ENCODE peak calls at places on chromosomes 11 and 22, in four cellular contexts. M is GM23248, S is PC-3, K is body of pancreas. E is an unnamed sample.

GRCh38 chr11:10459029-10459970 is 4.2 kb downstream of the AMPD3 start:
- DNase-seq in K (no peak), S (no peak), M (no peak), E (peak; percentile 11)

GRCh38 chr11:102989379-102990047 is 34.0 kb upstream of the MMP13 start:
- DNase-seq in M (peak; percentile 61), S (peak; percentile 60), K (no peak), E (no peak)

GRCh38 chr22:32333141-32333768 is 24.4 kb upstream of the RFPL3 start:
- DNase-seq in K (no peak), S (no peak), M (no peak), E (no peak)

GRCh38 chr11:34468209-34468841 is 29.6 kb downstream of the CAT start:
- DNase-seq in K (peak; percentile 22), S (peak; percentile 81), M (peak; percentile 41), E (no peak)

GRCh38 chr11:92279056-92279455 is 54.4 kb downstream of the FAT3 start:
- DNase-seq in K (no peak), S (no peak), M (no peak), E (no peak)

GRCh38 chr11:94178331-94178730 is 49.7 kb downstream of the PANX1 start:
- DNase-seq in M (no peak), K (no peak), S (no peak), E (no peak)

GRCh38 chr11:71251761-71252433 is 480 bp downstream of the SHANK2 start:
- DNase-seq in M (peak; percentile 26), K (peak; percentile 64), S (peak; percentile 59), E (peak; percentile 13)

GRCh38 chr11:12806113-12806512 is 131.9 kb downstream of the TEAD1 start:
- DNase-seq in K (peak; percentile 47), S (no peak), M (peak; percentile 33), E (no peak)

GRCh38 chr22:23804781-23805291 is 18.1 kb downstream of the SMARCB1 start:
- DNase-seq in K (no peak), M (no peak), S (no peak), E (peak; percentile 75)

GRCh38 chr11:15936011-15936410 is 420.3 kb downstream of the SOX6 start:
- DNase-seq in K (no peak), M (no peak), S (no peak), E (no peak)

GRCh38 chr22:44671742-44672141 is 30.3 kb upstream of the PRR5 start:
- DNase-seq in M (peak; percentile 62), K (no peak), S (no peak), E (peak; percentile 65)

GRCh38 chr22:44583854-44584253 is 85.8 kb upstream of the RTL6 start:
- DNase-seq in S (no peak), K (peak; percentile 5), M (no peak), E (no peak)

GRCh38 chr22:42805016-42805997 is 51.8 kb downstream of the ARFGAP3 start:
- DNase-seq in S (no peak), K (peak; percentile 80), M (no peak), E (no peak)
- H3K4me1 ChIP-seq in S (peaks cover 11% of the 10 kb centered on the region), K (peaks cover 41% of the 10 kb centered on the region), M (no peaks in the 10 kb centered on the region), E (no peaks in the 10 kb centered on the region)

GRCh38 chr22:17773606-17774205 is 563 bp downstream of the BID start:
- DNase-seq in M (peak; percentile 66), K (peak; percentile 52), S (peak; percentile 47), E (peak; percentile 29)

GRCh38 chr22:17772963-17773605 is 1.2 kb downstream of the BID start:
- DNase-seq in K (peak; percentile 16), S (peak; percentile 43), M (peak; percentile 52), E (peak; percentile 37)

GRCh38 chr22:17775781-17776470 is 1.7 kb upstream of the BID start:
- DNase-seq in M (no peak), S (no peak), K (no peak), E (no peak)

GRCh38 chr22:17774206-17774927 is at the start of gene BID:
- DNase-seq in S (peak; percentile 16), K (peak; percentile 11), M (peak; percentile 71), E (peak; percentile 25)

DNA sequence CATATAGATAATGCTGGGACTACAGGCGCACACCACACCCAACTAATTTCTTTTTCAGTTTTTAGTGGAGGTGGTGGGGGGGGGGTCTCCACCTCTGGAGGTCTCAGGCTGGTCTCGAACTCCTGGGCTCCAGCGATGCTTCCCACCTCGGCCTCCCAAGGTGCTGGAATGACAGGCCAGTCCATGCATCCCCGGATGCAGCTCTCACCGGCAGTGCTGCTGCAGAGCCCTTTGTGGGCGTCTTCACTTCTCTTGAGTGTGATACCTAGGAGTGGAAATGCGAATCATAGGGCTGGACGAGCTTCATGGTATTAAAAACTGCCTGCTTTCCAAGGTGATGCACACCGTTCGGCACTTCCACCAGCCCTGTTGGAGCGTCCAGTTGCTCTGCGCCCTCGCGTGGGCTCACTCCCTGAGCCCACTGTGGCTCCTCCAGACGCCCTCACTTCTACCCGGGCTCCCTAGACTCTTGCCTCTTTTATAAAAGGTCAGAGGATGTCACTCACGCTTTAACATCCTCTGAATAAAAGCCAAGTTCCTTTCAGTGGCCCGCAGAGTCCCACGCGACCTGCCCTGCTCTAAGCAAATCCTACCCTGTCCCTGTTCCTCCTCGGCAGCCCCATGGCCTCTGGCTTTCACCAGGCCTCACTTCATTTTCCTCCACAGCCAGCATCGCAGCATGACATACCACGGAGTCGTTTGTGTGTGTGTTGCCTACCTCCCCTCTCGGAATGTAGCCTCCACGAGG is 833 bp upstream of the BID start:
- DNase-seq in K (no peak), S (no peak), M (no peak), E (no peak)
- H3K4me1 ChIP-seq in K (peaks cover 13% of the 10 kb centered on the region), S (peaks cover 19% of the 10 kb centered on the region), M (peaks cover 11% of the 10 kb centered on the region), E (peaks cover 6% of the 10 kb centered on the region)

GRCh38 chr11:83047515-83048225 is 24.0 kb downstream of the RAB30 start:
- DNase-seq in K (no peak), M (no peak), S (no peak), E (no peak)

GRCh38 chr11:83046626-83047172 is 25.0 kb downstream of the RAB30 start:
- DNase-seq in M (peak; percentile 38), S (no peak), K (no peak), E (peak; percentile 15)

GRCh38 chr11:83042966-83043711 is 28.6 kb downstream of the RAB30 start:
- DNase-seq in S (no peak), M (peak; percentile 36), K (no peak), E (peak; percentile 38)

GRCh38 chr11:83039566-83039965 is 32.1 kb downstream of the RAB30 start:
- DNase-seq in K (no peak), M (no peak), S (no peak), E (no peak)

DNA sequence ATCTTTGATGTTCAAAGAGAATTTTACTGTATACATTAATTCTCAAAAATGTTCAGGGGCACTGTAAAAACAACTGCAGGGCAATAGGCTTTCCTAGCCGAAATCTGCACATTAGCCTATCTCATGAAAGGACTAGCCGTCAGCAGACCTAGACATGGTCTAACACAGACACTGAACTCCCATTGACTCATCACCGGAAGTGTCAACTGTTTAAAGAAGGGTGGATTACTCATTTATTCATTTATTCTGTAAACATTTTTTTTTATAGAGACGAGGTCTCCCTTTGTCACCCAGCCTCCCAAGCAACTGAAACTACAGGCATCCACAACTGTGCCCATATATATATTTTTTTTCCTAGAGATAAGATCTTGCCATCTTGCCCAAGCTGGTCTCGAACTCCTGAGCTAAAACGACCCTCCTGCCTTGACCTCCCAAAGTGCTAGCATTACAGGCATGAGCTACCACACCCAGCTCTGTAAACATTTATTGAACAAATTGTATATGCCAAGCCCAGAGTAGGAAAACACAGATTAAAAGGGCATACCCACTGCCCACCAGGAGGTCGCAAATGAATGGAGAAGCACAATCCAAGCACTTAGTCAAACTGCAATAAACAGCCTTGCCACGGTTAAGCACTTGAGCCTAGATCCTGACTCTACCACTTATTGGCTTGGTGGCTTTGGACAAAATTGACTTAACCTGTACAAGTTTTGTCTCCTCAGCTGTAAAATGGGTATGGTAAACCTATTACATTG is 26.6 kb downstream of the RAB30 start:
- DNase-seq in S (peak; percentile 95), M (peak; percentile 92), K (no peak), E (no peak)
- H3K4me1 ChIP-seq in S (peaks cover 45% of the 10 kb centered on the region), M (peaks cover 42% of the 10 kb centered on the region), K (no peaks in the 10 kb centered on the region), E (no peaks in the 10 kb centered on the region)

GRCh38 chr11:75024764-75025211 is 36.1 kb downstream of the NEU3 start:
- DNase-seq in S (no peak), M (no peak), K (no peak), E (no peak)
- H3K4me1 ChIP-seq in S (no peaks in the 10 kb centered on the region), M (no peaks in the 10 kb centered on the region), K (peaks cover 8% of the 10 kb centered on the region), E (no peaks in the 10 kb centered on the region)

DNA sequence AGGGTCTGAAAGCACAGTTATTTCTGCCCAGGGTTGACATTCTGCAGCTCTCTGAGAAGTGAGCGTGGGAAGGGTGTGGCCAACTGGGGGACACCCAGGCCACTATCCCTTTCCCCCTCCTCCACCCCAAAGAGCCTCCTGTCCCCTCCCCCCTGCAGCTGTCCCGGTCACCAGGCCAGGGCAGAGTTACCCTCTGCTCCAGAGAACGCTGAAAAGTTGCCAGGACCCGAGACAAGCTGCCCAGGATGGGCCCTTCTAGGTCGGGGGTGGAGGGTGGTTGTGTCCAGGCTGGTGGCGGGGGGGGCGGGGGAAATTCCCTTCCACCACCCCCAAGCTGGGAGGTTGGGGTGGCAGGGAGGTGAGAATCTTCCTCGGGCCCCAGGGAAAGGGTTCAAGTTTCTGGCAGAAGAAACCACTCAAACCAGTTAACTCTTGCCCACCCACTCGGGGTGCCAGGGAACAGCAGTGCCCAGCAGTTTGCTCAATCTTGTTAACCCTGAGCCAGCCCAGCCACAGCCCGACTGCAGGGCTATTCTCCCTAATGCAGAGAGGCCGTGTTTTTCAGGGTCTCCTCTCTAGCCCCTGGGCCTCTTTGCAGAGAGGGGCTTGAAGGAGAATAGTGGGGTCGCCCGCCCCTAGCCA is 615 bp downstream of the LGALS1 start:
- DNase-seq in S (peak; percentile 40), K (peak; percentile 65), M (peak; percentile 68), E (no peak)
- H3K4me1 ChIP-seq in S (peaks cover 11% of the 10 kb centered on the region), K (peaks cover 34% of the 10 kb centered on the region), M (peaks cover 14% of the 10 kb centered on the region), E (peaks cover 3% of the 10 kb centered on the region)

GRCh38 chr22:37275134-37275533 is 7.2 kb upstream of the CYTH4 start:
- DNase-seq in M (no peak), K (no peak), S (no peak), E (no peak)

GRCh38 chr22:37275622-37276021 is 6.7 kb upstream of the CYTH4 start:
- DNase-seq in K (no peak), S (no peak), M (no peak), E (no peak)

GRCh38 chr22:37274380-37274862 is 7.9 kb upstream of the CYTH4 start:
- DNase-seq in K (peak; percentile 25), S (no peak), M (no peak), E (no peak)

GRCh38 chr22:37278261-37278660 is 4.0 kb upstream of the CYTH4 start:
- DNase-seq in M (no peak), K (no peak), S (no peak), E (no peak)

DNA sequence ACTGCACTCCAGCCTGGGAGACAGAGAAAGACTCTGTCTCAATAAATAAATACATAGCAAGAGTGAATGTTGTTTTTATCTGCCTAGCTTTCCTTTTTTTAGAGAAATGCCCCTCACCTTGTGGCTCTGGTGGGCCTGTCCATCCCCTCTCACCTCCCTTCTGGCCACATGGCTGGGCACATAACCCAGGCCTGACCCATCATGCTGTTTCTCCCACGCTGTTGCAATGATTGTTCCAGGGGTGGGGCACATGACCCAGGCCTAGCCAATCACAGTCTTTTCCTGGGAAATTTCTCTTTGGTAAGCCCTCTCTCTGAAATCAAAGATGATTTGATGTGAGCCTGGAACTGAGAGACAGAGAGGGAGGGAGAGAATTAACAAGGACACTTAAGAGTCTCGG is 5.5 kb upstream of the CYTH4 start:
- DNase-seq in M (no peak), S (no peak), K (no peak), E (peak; percentile 41)
- H3K4me1 ChIP-seq in M (peaks cover 11% of the 10 kb centered on the region), S (peaks cover 7% of the 10 kb centered on the region), K (no peaks in the 10 kb centered on the region), E (no peaks in the 10 kb centered on the region)

GRCh38 chr11:73204711-73205121 is 13.4 kb upstream of the P2RY2 start:
- DNase-seq in M (no peak), K (no peak), S (no peak), E (no peak)
- H3K4me1 ChIP-seq in M (no peaks in the 10 kb centered on the region), K (no peaks in the 10 kb centered on the region), S (peaks cover 40% of the 10 kb centered on the region), E (peaks cover 14% of the 10 kb centered on the region)